ENCODE peak calls at places on chromosomes 4 and X, in ten cellular contexts. V is heart left ventricle; D is GM23338; E is fibroblast of lung; M is RWPE1; W is CD4-positive, alpha-beta T cell; U is DND-41; H is tibial nerve; F is uterus; N is brain microvascular endothelial cell. P is an unnamed sample.

GRCh38 chr4:20916106-20916505 is 215.8 kb downstream of the PACRGL start:
- DNase-seq in V (no peak), D (no peak), E (no peak), M (no peak), W (peak; percentile 6), U (no peak), H (no peak), F (no peak), N (no peak), P (no peak)

GRCh38 chr4:87875187-87875586 is 42.4 kb downstream of the MEPE start:
- DNase-seq in V (no peak), D (no peak), E (no peak), M (no peak), W (no peak), U (no peak), H (no peak), F (no peak), N (no peak), P (no peak)

GRCh38 chr4:165325732-165326512 is 1.5 kb upstream of the MSMO1 start:
- DNase-seq in V (no peak), D (peak; percentile 61), E (peak; percentile 80), M (peak; percentile 64), W (no peak), U (no peak), H (no peak), F (no peak), N (peak; percentile 87), P (no peak)

GRCh38 chr4:111433436-111433835 is 711.8 kb upstream of the FAM241A start:
- DNase-seq in V (no peak), D (no peak), E (no peak), M (peak; percentile 8), W (no peak), U (no peak), H (no peak), F (no peak), N (no peak), P (no peak)

GRCh38 chrX:46327229-46328081 is 217.8 kb downstream of the ZNF674 start:
- DNase-seq in V (peak; percentile 25), D (peak; percentile 91), E (peak; percentile 3), M (peak; percentile 78), W (no peak), U (no peak), H (no peak), F (no peak), N (peak; percentile 5), P (peak; percentile 45)

GRCh38 chr4:46653842-46654241 is 255.2 kb downstream of the COX7B2 start:
- DNase-seq in V (no peak), D (no peak), E (no peak), M (no peak), W (no peak), U (no peak), H (no peak), F (no peak), N (no peak), P (no peak)

GRCh38 chr4:52100062-52100461 is 49.0 kb downstream of the SPATA18 start:
- DNase-seq in V (no peak), D (no peak), E (no peak), M (no peak), W (no peak), U (peak; percentile 4), H (no peak), F (no peak), N (no peak), P (no peak)

GRCh38 chr4:99894998-99895397 is 771 bp upstream of the LAMTOR3 start:
- DNase-seq in V (no peak), D (no peak), E (no peak), M (no peak), W (no peak), U (no peak), H (no peak), F (peak; percentile 14), N (no peak), P (no peak)

GRCh38 chrX:130295519-130296314 is 27.0 kb upstream of the ZNF280C start:
- DNase-seq in V (no peak), D (no peak), E (peak; percentile 41), M (peak; percentile 4), W (no peak), U (no peak), H (no peak), F (no peak), N (no peak), P (no peak)

GRCh38 chrX:115030635-115031034 is 13.2 kb upstream of the IL13RA2 start:
- DNase-seq in V (no peak), D (no peak), E (no peak), M (peak; percentile 36), W (no peak), U (no peak), H (no peak), F (no peak), N (no peak), P (no peak)

GRCh38 chr4:66404149-66404548 is 733.9 kb upstream of the EPHA5 start:
- DNase-seq in V (no peak), D (no peak), E (no peak), M (no peak), W (no peak), U (no peak), H (no peak), F (no peak), N (no peak), P (no peak)

GRCh38 chrX:119763836-119764387 is 5.5 kb downstream of the SOWAHD start:
- DNase-seq in V (no peak), D (no peak), E (no peak), M (no peak), W (no peak), U (no peak), H (no peak), F (no peak), N (no peak), P (no peak)

GRCh38 chr4:105815701-105816100 is 79.6 kb upstream of the NPNT start:
- DNase-seq in V (no peak), D (no peak), E (no peak), M (no peak), W (no peak), U (no peak), H (no peak), F (no peak), N (no peak), P (no peak)

GRCh38 chr4:25440478-25441030 is 63.5 kb downstream of the ANAPC4 start:
- DNase-seq in V (peak; percentile 56), D (no peak), E (peak; percentile 25), M (no peak), W (no peak), U (no peak), H (no peak), F (peak; percentile 48), N (no peak), P (peak; percentile 73)

GRCh38 chrX:133414399-133415275 is 652 bp downstream of the GPC4 start:
- DNase-seq in V (peak; percentile 15), D (peak; percentile 8), E (peak; percentile 14), M (no peak), W (no peak), U (peak; percentile 23), H (no peak), F (peak; percentile 38), N (no peak), P (peak; percentile 4)

GRCh38 chr4:31175242-31175910 is 455.2 kb downstream of the PCDH7 start:
- DNase-seq in V (no peak), D (no peak), E (peak; percentile 8), M (peak; percentile 4), W (no peak), U (no peak), H (no peak), F (no peak), N (peak; percentile 7), P (no peak)

GRCh38 chr4:55742655-55743191 is 76.9 kb upstream of the EXOC1L start:
- DNase-seq in V (no peak), D (no peak), E (peak; percentile 38), M (no peak), W (no peak), U (no peak), H (no peak), F (no peak), N (peak; percentile 84), P (no peak)

DNA sequence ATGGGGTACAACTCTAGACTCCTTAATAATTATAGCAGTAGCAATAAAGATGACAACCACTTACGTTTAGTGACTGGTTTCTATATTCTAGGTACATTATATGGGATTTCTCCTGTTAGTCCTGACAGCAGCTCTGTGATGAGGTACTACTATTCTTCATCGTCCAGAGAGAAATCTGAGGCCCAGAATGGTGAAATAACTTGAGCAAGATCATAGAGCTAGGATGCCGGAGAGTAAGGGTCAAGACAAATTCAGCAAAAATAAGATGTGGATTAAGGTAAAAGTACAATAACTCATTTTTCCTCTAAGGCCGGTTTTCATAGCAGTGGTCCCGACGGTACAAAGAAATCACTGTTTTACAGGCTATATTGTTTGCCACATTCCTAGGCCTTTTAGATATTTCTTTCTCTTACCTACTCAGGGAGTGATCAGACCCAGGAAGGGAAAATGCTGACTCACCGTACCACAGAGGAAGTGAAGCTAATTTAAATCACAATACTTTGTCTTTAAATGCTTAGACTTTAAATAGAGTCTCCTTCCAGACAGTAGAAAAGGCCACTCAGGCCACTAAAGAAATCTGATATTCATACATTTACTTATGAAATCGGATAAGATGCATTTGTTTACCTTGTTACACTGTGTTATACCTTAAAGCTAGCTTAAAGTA is 2023.0 kb upstream of the AGA start:
- DNase-seq in V (no peak), D (peak; percentile 91), E (peak; percentile 23), M (no peak), W (no peak), U (no peak), H (no peak), F (no peak), N (peak; percentile 12), P (no peak)
- H3K27ac ChIP-seq in V (no peak overlapping the region), D (peak overlapping the region; percentile 94), E (no peak overlapping the region), M (no peak overlapping the region), W (no peak overlapping the region), U (no peak overlapping the region), H (no peak overlapping the region), F (no peak overlapping the region), N (peak overlapping the region; percentile 14), P (no peak overlapping the region)

GRCh38 chr4:186366326-186366725 is 100.3 kb downstream of the F11 start:
- DNase-seq in V (no peak), D (peak; percentile 60), E (no peak), M (no peak), W (no peak), U (no peak), H (no peak), F (no peak), N (no peak), P (no peak)
- TF ChIP-seq CTCF in V (no peak), D (peak; percentile 52), E (no peak), M (no peak), W (no peak), U (no peak), H (no peak), F (no peak), N (no peak), P (no peak)

GRCh38 chr4:37439809-37440518 is 195.4 kb downstream of the NWD2 start:
- DNase-seq in V (no peak), D (no peak), E (no peak), M (no peak), W (no peak), U (no peak), H (no peak), F (no peak), N (no peak), P (no peak)
- H3K27ac ChIP-seq in V (no peak overlapping the region), D (no peak overlapping the region), E (no peak overlapping the region), M (no peak overlapping the region), W (no peak overlapping the region), U (no peak overlapping the region), H (no peak overlapping the region), F (no peak overlapping the region), N (no peak overlapping the region), P (no peak overlapping the region)

DNA sequence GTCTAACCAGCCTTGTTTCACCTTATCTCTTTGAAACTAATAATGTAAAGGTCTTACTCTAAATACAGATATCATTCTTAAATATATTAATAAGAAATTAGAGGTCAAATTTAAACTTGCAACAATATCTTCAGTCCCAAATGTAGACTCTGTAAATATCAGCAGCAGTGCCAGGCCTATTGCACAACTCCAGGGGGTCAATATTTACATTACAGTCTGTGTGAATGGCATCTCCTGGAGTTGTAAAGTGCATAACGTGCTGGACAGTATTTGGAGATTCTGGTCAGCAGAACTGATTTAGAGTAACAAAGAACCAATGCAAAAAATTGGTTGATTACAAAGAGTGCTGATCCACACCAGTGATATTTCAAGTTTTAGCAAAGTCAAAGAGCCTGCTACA is 1225.9 kb downstream of the PCDH19 start:
- DNase-seq in V (no peak), D (no peak), E (no peak), M (no peak), W (no peak), U (no peak), H (no peak), F (no peak), N (no peak), P (no peak)
- TF ChIP-seq CTCF in V (no peak), D (no peak), E (no peak), M (no peak), W (no peak), U (no peak), H (no peak), F (no peak), N (no peak), P (no peak)